ENCODE peak calls at places on chromosomes 13 and 19, in nine cellular contexts. Z is heart left ventricle, B is breast epithelium, G is upper lobe of right lung, C is tibial artery, K is lung, V is pancreas, I is fibroblast of mammary gland, W is IMR-90. O is an unnamed sample.

GRCh38 chr19:55605637-55606470 is at the start of gene ZNF865:
- DNase-seq in K (peak), C (peak), B (peak), I (peak), G (peak), W (peak), V (peak), Z (peak), O (peak)

GRCh38 chr19:17795495-17795856 is 538 bp downstream of the B3GNT3 start:
- DNase-seq in W (no peak), K (no peak), I (no peak), G (no peak), B (no peak), Z (no peak), C (no peak), V (no peak), O (no peak)

GRCh38 chr13:114328595-114328994 is 14.3 kb downstream of the CHAMP1 start:
- DNase-seq in G (no peak), I (no peak), Z (no peak), K (no peak), W (no peak), V (no peak), B (no peak), C (no peak), O (no peak)

GRCh38 chr13:84651288-84651687 is 769.0 kb upstream of the SLITRK1 start:
- DNase-seq in W (peak), V (no peak), C (no peak), K (no peak), I (peak), B (no peak), Z (no peak), G (no peak), O (peak)

GRCh38 chr19:17370026-17370587 is 7.0 kb downstream of the PLVAP start:
- DNase-seq in I (peak), W (peak), B (no peak), V (no peak), Z (no peak), K (no peak), G (no peak), C (no peak), O (peak)

GRCh38 chr19:19591133-19591825 is 27.2 kb downstream of the PBX4 start:
- DNase-seq in B (no peak), I (peak), W (peak), K (peak), G (no peak), Z (no peak), V (no peak), C (no peak), O (no peak)

GRCh38 chr13:31625115-31625514 is 114.2 kb upstream of the RXFP2 start:
- DNase-seq in K (no peak), I (peak), B (no peak), C (no peak), Z (no peak), G (no peak), W (no peak), V (no peak), O (no peak)

GRCh38 chr13:101835920-101836319 is 383.4 kb downstream of the ITGBL1 start:
- DNase-seq in G (no peak), I (no peak), W (no peak), K (no peak), V (no peak), B (no peak), C (no peak), Z (no peak), O (no peak)

GRCh38 chr19:18478545-18479311 is 40.8 kb upstream of the ISYNA1 start:
- DNase-seq in W (peak), C (peak), Z (peak), V (no peak), I (peak), G (peak), B (no peak), K (peak), O (peak)

GRCh38 chr13:86710013-86710412 is 910.8 kb upstream of the SLITRK6 start:
- DNase-seq in Z (no peak), B (no peak), W (no peak), V (no peak), I (no peak), K (no peak), C (no peak), G (no peak), O (no peak)

GRCh38 chr13:71864094-71864980 is 2.7 kb downstream of the DACH1 start:
- DNase-seq in W (no peak), C (peak), G (peak), B (peak), Z (peak), I (no peak), V (peak), K (peak), O (peak)

GRCh38 chr19:30227071-30227621 is 145.0 kb upstream of the ZNF536 start:
- DNase-seq in I (no peak), Z (no peak), W (no peak), K (no peak), B (no peak), C (no peak), G (no peak), V (no peak), O (peak)

GRCh38 chr19:41299046-41299754 is 10.8 kb upstream of the CCDC97 start:
- DNase-seq in G (no peak), V (no peak), Z (no peak), W (no peak), C (peak), K (no peak), I (no peak), B (no peak), O (peak)

DNA sequence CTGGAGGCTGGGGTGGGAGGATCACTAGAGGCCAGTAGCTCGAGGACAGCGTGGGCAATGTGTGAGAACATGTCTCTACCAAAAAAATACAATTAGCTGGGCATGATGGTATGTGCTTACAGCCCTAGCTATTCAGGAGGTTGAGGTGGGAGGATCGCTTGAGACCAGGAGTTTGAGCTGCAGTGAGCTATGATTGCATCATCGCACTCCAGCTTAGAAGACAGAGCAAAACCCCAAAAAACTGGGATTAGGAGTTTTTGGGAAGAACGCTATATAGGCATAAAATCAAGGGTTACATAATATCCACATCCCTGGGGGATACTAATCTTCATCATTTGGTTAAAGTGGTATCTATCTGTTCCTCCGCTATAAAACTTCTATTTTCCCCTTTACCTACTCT is 155.5 kb downstream of the CACNA1A start:
- DNase-seq in G (no peak), W (peak), I (peak), C (no peak), B (no peak), Z (no peak), V (no peak), K (no peak), O (no peak)
- H3K4me3 ChIP-seq in G (no peak), W (no peak), I (no peak), C (no peak), B (no peak), Z (no peak), V (no peak), K (no peak), O (no peak)

GRCh38 chr13:98513837-98514236 is 63.1 kb downstream of the STK24 start:
- DNase-seq in V (no peak), K (no peak), G (no peak), Z (no peak), W (no peak), I (no peak), B (no peak), C (no peak), O (no peak)
- H3K4me3 ChIP-seq in V (no peak), K (no peak), G (no peak), Z (no peak), W (no peak), I (no peak), B (no peak), C (no peak), O (no peak)

GRCh38 chr19:51690359-51691121 is 2.6 kb upstream of the SPACA6 start:
- DNase-seq in V (peak), I (peak), B (peak), C (no peak), K (peak), Z (peak), G (peak), W (peak), O (peak)

GRCh38 chr19:51686171-51686570 is 7.0 kb upstream of the SPACA6 start:
- DNase-seq in C (no peak), B (no peak), V (no peak), G (no peak), Z (no peak), W (no peak), I (no peak), K (no peak), O (no peak)

GRCh38 chr19:51688665-51689571 is 4.2 kb upstream of the SPACA6 start:
- DNase-seq in K (peak), G (peak), Z (peak), I (peak), V (peak), C (peak), B (peak), W (peak), O (peak)

GRCh38 chr19:51689751-51690358 is 3.3 kb upstream of the SPACA6 start:
- DNase-seq in G (no peak), I (no peak), K (peak), W (no peak), B (no peak), V (peak), C (no peak), Z (peak), O (peak)

GRCh38 chr19:51687791-51688664 is 5.1 kb upstream of the SPACA6 start:
- DNase-seq in W (peak), I (peak), G (no peak), B (no peak), Z (peak), K (peak), V (peak), C (peak), O (peak)
- H3K4me3 ChIP-seq in W (peak), I (peak), G (peak), B (peak), Z (peak), K (peak), V (peak), C (peak), O (peak)

GRCh38 chr19:21833733-21834132 is 2.2 kb downstream of the ZNF43 start:
- DNase-seq in W (no peak), K (no peak), V (no peak), C (no peak), I (no peak), B (no peak), G (no peak), Z (no peak), O (no peak)
- H3K4me3 ChIP-seq in W (no peak), K (no peak), V (no peak), C (no peak), I (no peak), B (no peak), G (no peak), Z (no peak), O (no peak)

GRCh38 chr13:27408074-27408473 is 16.3 kb upstream of the GTF3A start:
- DNase-seq in Z (no peak), C (no peak), K (no peak), B (no peak), V (no peak), G (no peak), I (no peak), W (no peak), O (no peak)
- H3K4me3 ChIP-seq in Z (no peak), C (no peak), K (no peak), B (no peak), V (no peak), G (no peak), I (no peak), W (no peak), O (no peak)

DNA sequence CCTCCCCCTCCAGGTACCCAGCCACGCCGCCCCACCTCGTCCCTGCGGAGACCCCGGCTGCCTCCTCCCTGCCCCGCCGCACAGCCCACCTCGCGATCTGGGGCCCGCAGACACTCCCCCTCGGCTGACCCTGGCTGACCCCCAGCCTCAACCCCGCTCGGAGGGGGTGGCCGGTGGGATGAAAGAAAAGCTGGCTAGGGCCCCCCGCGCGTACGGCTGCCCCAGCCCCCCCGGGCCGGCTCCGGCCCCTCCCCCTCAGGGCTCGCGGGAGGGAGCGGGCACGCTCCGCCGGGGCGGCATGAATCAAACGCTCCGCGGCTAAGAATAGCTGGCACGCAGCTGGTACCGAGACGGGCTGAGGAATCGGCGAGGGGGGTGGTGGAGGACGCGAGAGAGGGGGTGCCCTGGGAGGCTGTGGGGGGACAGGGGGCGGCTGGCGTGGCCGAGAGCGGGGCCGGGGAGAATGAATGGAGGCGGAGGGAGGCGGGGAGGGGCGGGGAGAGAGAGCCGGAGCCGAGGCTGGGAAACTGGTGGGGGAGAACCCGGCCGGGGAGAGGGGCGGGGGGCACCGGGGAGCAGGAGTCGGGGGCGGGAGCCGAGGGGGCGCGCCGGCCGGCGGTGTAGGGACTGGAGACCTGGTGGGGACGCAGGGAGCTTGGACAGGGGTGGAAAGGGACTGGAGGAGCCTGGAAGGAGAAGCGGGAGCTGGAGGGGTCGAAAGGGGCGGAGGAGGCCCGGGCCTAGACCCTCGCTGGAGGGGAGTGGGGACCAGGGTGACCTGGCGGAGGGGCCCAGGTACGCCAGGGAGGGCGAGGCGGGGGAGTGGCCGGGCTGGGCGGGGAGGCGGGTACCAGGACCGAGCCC is 1.1 kb downstream of the SHANK1 start:
- DNase-seq in G (no peak), V (no peak), I (no peak), W (no peak), Z (peak), B (no peak), C (no peak), K (no peak), O (no peak)
- H3K4me3 ChIP-seq in G (peak), V (peak), I (peak), W (peak), Z (peak), B (peak), C (no peak), K (no peak), O (peak)

GRCh38 chr13:33224686-33225085 is 60.9 kb downstream of the STARD13 start:
- DNase-seq in V (no peak), Z (no peak), C (no peak), W (peak), I (peak), B (no peak), G (no peak), K (no peak), O (no peak)
- H3K4me3 ChIP-seq in V (no peak), Z (no peak), C (no peak), W (no peak), I (no peak), B (no peak), G (no peak), K (no peak), O (no peak)

GRCh38 chr19:7505682-7506384 is 10.1 kb upstream of the ZNF358 start:
- DNase-seq in K (no peak), B (no peak), Z (peak), G (no peak), V (peak), W (no peak), C (no peak), I (no peak), O (peak)
- H3K4me3 ChIP-seq in K (no peak), B (peak), Z (no peak), G (no peak), V (peak), W (no peak), C (no peak), I (peak), O (peak)

GRCh38 chr13:41006296-41006695 is 12.8 kb downstream of the ELF1 start:
- DNase-seq in W (no peak), B (no peak), C (no peak), Z (no peak), K (no peak), V (no peak), I (no peak), G (no peak), O (no peak)
- H3K4me3 ChIP-seq in W (no peak), B (no peak), C (no peak), Z (no peak), K (no peak), V (no peak), I (no peak), G (no peak), O (no peak)

O was measured in right cardiac atrium.